ENCODE peak calls at places on chromosomes 1 and 21, in five cellular contexts. J is IMR-90, H is A549, F is GM12878, O is K562. N is an unnamed sample.
A peak's percentile ranks its signal among the peaks of the same experiment; 100 is the strongest.

GRCh38 chr1:187870567-187870966 is 1041.8 kb downstream of the PLA2G4A start:
- DNase-seq in J (no peak), O (no peak), F (no peak), H (no peak), N (no peak)

GRCh38 chr1:233244183-233244582 is 51.3 kb downstream of the PCNX2 start:
- DNase-seq in H (peak; percentile 35), J (peak; percentile 61), F (no peak), O (no peak), N (no peak)

GRCh38 chr1:114728553-114728952 is 12.0 kb upstream of the NRAS start:
- DNase-seq in F (no peak), O (no peak), H (no peak), J (no peak), N (no peak)

GRCh38 chr21:42654179-42654912 is 925 bp downstream of the PDE9A start:
- DNase-seq in J (no peak), H (peak; percentile 53), O (no peak), F (no peak), N (peak; percentile 79)

GRCh38 chr21:31892686-31893085 is 19.9 kb downstream of the HUNK start:
- DNase-seq in F (no peak), H (no peak), J (no peak), O (no peak), N (no peak)

GRCh38 chr1:201310251-201310985 is 27.1 kb downstream of the PKP1 start:
- DNase-seq in H (no peak), J (no peak), O (no peak), F (no peak), N (no peak)

GRCh38 chr1:4745560-4745959 is 91.2 kb downstream of the AJAP1 start:
- DNase-seq in F (no peak), O (peak; percentile 21), J (no peak), H (no peak), N (no peak)

GRCh38 chr1:46549697-46550681 is 1.5 kb downstream of the KNCN start:
- DNase-seq in H (no peak), F (no peak), J (peak; percentile 46), O (peak; percentile 38), N (peak; percentile 81)

GRCh38 chr1:2983706-2984398 is 37.4 kb upstream of the ACTRT2 start:
- DNase-seq in H (no peak), F (no peak), J (no peak), O (no peak), N (no peak)

GRCh38 chr1:2981388-2981787 is 39.9 kb upstream of the ACTRT2 start:
- DNase-seq in O (no peak), F (no peak), H (no peak), J (no peak), N (no peak)

GRCh38 chr1:2981981-2982614 is 39.2 kb upstream of the ACTRT2 start:
- DNase-seq in O (no peak), F (no peak), H (no peak), J (no peak), N (no peak)

GRCh38 chr1:2983319-2983705 is 38.0 kb upstream of the ACTRT2 start:
- DNase-seq in O (no peak), J (no peak), H (no peak), F (no peak), N (no peak)

DNA sequence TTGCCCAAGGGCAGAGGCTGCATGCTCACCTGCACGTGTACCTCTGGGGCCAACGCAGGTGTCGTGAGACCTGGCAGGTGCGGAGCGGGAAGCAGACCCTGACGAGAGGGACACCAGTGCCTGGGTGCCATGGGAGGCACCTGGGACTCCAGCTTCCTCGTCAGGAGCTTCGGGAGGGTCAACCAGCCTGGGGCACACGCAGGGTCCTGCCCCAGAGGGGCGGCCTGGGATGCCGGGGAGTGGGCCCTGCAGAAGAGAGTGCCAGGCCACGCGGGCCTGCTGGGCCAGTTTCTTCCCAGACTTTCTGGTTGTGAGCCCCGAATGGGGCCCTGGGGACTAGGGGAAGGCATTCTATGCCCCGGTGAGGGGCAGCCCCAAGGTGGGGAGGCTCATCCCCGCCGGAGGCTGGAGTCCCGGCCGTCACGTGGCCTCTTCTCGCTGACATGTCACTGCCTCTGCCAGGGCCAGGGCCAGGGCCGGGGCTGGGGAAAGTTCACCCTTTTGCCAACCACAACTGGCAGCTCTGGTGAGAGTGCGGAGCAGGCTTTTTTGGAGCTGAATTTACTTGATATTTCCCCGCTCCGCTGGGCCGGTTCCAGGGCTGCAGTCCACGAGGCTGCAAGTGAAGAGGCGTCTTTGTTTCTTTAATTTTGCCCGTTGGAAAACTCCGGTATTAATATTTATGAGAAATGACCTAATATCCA is 38.5 kb upstream of the ACTRT2 start:
- DNase-seq in O (no peak), H (no peak), F (no peak), J (no peak), N (no peak)
- TF ChIP-seq RCOR1 in O (no peak), H (no peak), F (no peak), J (no peak), N (no peak)

GRCh38 chr1:203146537-203146936 is 19.0 kb downstream of the ADORA1 start:
- DNase-seq in J (no peak), H (no peak), O (no peak), F (no peak), N (no peak)
- TF ChIP-seq RCOR1 in J (no peak), H (no peak), O (no peak), F (no peak), N (no peak)

DNA sequence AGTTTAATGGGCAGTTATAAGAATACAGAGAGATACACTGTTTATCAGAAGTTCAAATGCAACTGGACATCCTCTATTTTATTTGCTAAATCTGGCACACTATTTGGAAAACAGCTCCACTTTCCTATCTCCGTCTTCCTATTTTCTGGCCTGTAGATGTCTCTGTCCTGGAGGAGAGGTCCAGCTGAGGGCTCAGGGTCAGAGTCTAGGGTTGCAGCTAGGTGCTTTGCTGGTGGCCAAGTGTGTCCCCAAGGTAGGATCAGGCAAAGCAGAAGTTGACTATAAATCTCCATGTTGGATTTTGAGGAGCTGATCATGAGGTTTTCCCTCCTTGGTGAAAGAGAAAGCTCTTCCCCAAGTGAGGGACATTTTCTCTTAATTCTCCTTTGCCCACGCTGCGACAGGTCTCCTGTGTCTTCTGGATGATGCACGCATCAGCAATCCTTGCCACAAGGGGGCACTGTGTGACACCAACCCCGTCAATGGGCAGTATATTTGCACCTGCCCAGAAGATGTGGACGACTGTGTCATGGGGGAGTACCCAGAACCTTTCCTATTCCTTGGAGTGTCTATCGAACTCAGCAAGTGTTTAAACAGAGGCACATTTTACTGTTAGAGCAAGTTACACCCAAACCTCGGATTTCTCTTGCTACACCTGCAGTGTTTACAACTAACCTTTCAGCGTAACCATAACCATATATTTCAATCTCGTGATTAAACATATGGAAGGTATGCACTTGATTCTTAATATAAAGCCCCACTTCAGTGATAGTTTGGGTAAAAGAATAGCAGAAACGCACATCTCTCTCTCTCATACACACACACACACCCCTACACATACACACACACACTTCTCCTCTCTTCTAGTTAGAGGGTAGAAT is 10.2 kb downstream of the ADAM30 start:
- DNase-seq in J (peak; percentile 39), O (peak; percentile 74), H (peak; percentile 18), F (no peak), N (peak; percentile 53)
- TF ChIP-seq RCOR1 in J (no peak), O (no peak), H (no peak), F (no peak), N (no peak)

GRCh38 chr1:19336543-19336942 is 24.4 kb downstream of the SLC66A1 start:
- DNase-seq in O (no peak), F (no peak), H (no peak), J (peak; percentile 68), N (no peak)
- TF ChIP-seq RCOR1 in O (no peak), F (no peak), H (no peak), J (no peak), N (no peak)

GRCh38 chr1:190376067-190376466 is 101.6 kb downstream of the BRINP3 start:
- DNase-seq in H (no peak), O (no peak), F (no peak), J (no peak), N (no peak)
- TF ChIP-seq RCOR1 in H (no peak), O (no peak), F (no peak), J (no peak), N (no peak)

GRCh38 chr1:31715873-31716220 is 12.0 kb upstream of the COL16A1 start:
- DNase-seq in F (no peak), J (no peak), H (no peak), O (no peak), N (peak; percentile 38)

GRCh38 chr1:31712041-31712440 is 8.2 kb upstream of the COL16A1 start:
- DNase-seq in J (peak; percentile 83), F (no peak), H (no peak), O (no peak), N (no peak)

GRCh38 chr1:31712625-31713024 is 8.8 kb upstream of the COL16A1 start:
- DNase-seq in J (peak; percentile 86), F (no peak), O (no peak), H (no peak), N (no peak)

GRCh38 chr1:31715097-31715872 is 11.5 kb upstream of the COL16A1 start:
- DNase-seq in F (no peak), O (peak; percentile 82), J (peak; percentile 81), H (peak; percentile 87), N (peak; percentile 95)

GRCh38 chr1:31714442-31715096 is 10.8 kb upstream of the COL16A1 start:
- DNase-seq in J (peak; percentile 49), H (peak; percentile 55), O (peak; percentile 58), F (no peak), N (peak; percentile 76)
- TF ChIP-seq RCOR1 in J (no peak), H (no peak), O (peak; percentile 73), F (no peak), N (peak; percentile 21)

GRCh38 chr1:156583821-156584622 is 4.5 kb downstream of the TTC24 start:
- DNase-seq in F (no peak), O (peak; percentile 89), J (peak; percentile 84), H (peak; percentile 85), N (peak; percentile 78)
- TF ChIP-seq RCOR1 in F (no peak), O (no peak), J (no peak), H (no peak), N (no peak)

GRCh38 chr1:109281680-109282496 is 1.1 kb downstream of the PSRC1 start:
- DNase-seq in O (peak; percentile 33), J (no peak), H (no peak), F (no peak), N (no peak)

GRCh38 chr1:109282497-109282951 is 421 bp downstream of the PSRC1 start:
- DNase-seq in H (peak; percentile 19), J (no peak), F (no peak), O (no peak), N (no peak)

GRCh38 chr1:109282952-109283747 is at the start of gene PSRC1:
- DNase-seq in H (peak; percentile 95), F (peak; percentile 62), J (peak; percentile 96), O (peak; percentile 99), N (peak; percentile 99)

GRCh38 chr1:109280768-109281356 is 2.1 kb downstream of the PSRC1 start:
- DNase-seq in J (no peak), O (no peak), H (no peak), F (no peak), N (no peak)

DNA sequence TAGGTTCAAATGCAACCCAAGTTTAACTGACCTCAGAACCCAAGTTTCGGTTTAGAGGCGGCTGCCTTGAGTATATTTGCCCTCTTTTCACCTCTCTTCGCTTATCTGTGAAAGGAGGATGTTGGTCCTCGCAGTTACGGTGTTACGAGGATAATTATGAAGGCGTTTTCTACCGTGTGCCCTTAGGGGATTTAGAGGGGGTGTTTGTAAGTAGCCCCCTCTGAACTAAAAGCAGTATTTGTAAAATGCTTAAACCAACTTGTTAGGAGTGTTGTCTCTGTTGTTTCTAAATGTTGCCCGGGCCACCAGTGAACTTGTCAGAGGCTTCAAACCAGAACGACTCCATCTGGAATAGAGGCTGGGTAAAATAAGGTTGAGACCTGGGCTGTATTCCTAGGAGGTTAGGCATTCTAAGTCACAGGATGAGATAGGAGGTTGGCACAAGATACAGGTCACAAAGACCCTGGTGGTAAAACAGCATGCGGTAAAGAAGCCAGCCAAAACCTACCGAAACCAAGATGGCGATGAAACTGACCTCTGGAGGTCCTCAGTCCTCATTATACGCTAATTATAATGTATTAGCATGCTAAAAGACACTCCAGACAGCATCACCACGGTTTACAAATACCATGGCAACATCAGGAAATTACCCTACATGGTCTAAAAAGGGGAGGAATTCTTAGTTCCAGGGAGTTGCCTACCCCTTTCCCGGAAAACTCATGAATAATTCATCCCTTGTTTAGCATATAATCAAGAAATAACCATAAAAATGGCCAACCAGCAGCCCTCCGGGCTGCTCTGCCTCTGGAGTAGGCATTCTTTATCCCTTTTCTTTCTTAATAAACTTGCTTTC is 1.0 kb upstream of the PSRC1 start:
- DNase-seq in J (no peak), O (peak; percentile 71), H (no peak), F (no peak), N (no peak)
- TF ChIP-seq RCOR1 in J (no peak), O (no peak), H (no peak), F (no peak), N (no peak)

N was measured in SK-N-SH.